ENCODE peak calls at places on chromosomes 4 and X, in eight cellular contexts. One of them, this sample, is unnamed.

GRCh38 chrX:133601116-133601515 is 185.8 kb upstream of the GPC4 start:
- DNase-seq in IMR-90: no peak
- DNase-seq in sigmoid colon: no peak
- DNase-seq in tibial nerve: no peak
- DNase-seq in GM12891: no peak
- DNase-seq in A549: no peak
- DNase-seq in H1: no peak
- DNase-seq in lower leg skin: no peak
- DNase-seq in this sample: no peak

GRCh38 chrX:139881130-139881529 is 51.7 kb downstream of the ATP11C start:
- DNase-seq in IMR-90: peak
- DNase-seq in sigmoid colon: no peak
- DNase-seq in tibial nerve: no peak
- DNase-seq in GM12891: no peak
- DNase-seq in A549: no peak
- DNase-seq in H1: no peak
- DNase-seq in lower leg skin: no peak
- DNase-seq in this sample: no peak

GRCh38 chr4:108795733-108796132 is 32.9 kb upstream of the ETNPPL start:
- DNase-seq in IMR-90: no peak
- DNase-seq in sigmoid colon: no peak
- DNase-seq in tibial nerve: no peak
- DNase-seq in GM12891: no peak
- DNase-seq in A549: no peak
- DNase-seq in H1: no peak
- DNase-seq in lower leg skin: no peak
- DNase-seq in this sample: no peak

GRCh38 chr4:183398298-183399129 is 45.9 kb upstream of the CDKN2AIP start:
- DNase-seq in IMR-90: peak
- DNase-seq in sigmoid colon: peak
- DNase-seq in tibial nerve: peak
- DNase-seq in GM12891: peak
- DNase-seq in A549: peak
- DNase-seq in H1: peak
- DNase-seq in lower leg skin: peak
- DNase-seq in this sample: no peak

GRCh38 chr4:91127891-91128290 is 1000.7 kb downstream of the CCSER1 start:
- DNase-seq in IMR-90: no peak
- DNase-seq in sigmoid colon: no peak
- DNase-seq in tibial nerve: no peak
- DNase-seq in GM12891: no peak
- DNase-seq in A549: no peak
- DNase-seq in H1: no peak
- DNase-seq in lower leg skin: no peak
- DNase-seq in this sample: no peak

GRCh38 chr4:174236359-174236758 is 47.1 kb downstream of the FBXO8 start:
- DNase-seq in IMR-90: no peak
- DNase-seq in sigmoid colon: no peak
- DNase-seq in tibial nerve: no peak
- DNase-seq in GM12891: no peak
- DNase-seq in A549: no peak
- DNase-seq in H1: no peak
- DNase-seq in lower leg skin: no peak
- DNase-seq in this sample: no peak

GRCh38 chrX:153061732-153062131 is 5.5 kb downstream of the PNMA3 start:
- DNase-seq in IMR-90: peak
- DNase-seq in sigmoid colon: no peak
- DNase-seq in tibial nerve: no peak
- DNase-seq in GM12891: no peak
- DNase-seq in A549: no peak
- DNase-seq in H1: no peak
- DNase-seq in lower leg skin: no peak
- DNase-seq in this sample: peak

GRCh38 chr4:11914406-11914805 is 485.7 kb upstream of the HS3ST1 start:
- DNase-seq in IMR-90: no peak
- DNase-seq in sigmoid colon: no peak
- DNase-seq in tibial nerve: no peak
- DNase-seq in GM12891: no peak
- DNase-seq in A549: no peak
- DNase-seq in H1: peak
- DNase-seq in lower leg skin: no peak
- DNase-seq in this sample: no peak

GRCh38 chr4:73442275-73442674 is 6.3 kb downstream of the AFP start:
- DNase-seq in IMR-90: no peak
- DNase-seq in sigmoid colon: no peak
- DNase-seq in tibial nerve: no peak
- DNase-seq in GM12891: no peak
- DNase-seq in A549: no peak
- DNase-seq in H1: no peak
- DNase-seq in lower leg skin: no peak
- DNase-seq in this sample: no peak

DNA sequence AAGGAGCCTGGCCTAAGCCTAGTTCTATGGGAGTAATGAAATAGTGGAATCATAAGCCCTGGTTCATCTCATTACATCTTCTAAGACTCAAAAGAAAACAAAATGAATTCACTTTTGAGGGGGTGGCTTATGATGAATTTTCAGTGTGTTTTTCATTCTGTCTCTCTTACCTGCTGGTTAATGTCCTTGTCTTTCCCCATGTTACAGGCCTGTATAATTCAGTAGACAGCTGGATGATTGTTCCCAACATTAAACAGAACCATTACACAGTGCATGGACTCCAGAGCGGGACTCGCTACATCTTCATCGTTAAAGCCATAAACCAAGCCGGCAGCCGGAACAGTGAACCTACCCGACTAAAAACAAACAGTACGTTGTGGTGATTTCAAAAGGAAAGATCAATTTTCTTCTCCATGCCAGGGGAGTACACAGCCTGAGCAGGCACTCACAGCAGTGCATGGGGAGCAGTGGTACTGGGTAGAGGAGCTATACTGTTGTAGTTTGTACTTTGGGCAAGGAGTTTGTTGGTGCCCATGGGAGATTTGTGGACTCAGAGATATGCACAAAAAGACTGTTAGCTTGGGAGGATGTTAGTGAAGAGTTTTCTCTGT is 57.9 kb downstream of the TEX13B start:
- DNase-seq in IMR-90: no peak
- DNase-seq in sigmoid colon: no peak
- DNase-seq in tibial nerve: no peak
- DNase-seq in GM12891: no peak
- DNase-seq in A549: no peak
- DNase-seq in H1: no peak
- DNase-seq in lower leg skin: no peak
- DNase-seq in this sample: no peak
- TF ChIP-seq POLR2A in IMR-90: no peak
- TF ChIP-seq POLR2A in sigmoid colon: no peak
- TF ChIP-seq POLR2A in tibial nerve: no peak
- TF ChIP-seq POLR2A in GM12891: no peak
- TF ChIP-seq POLR2A in A549: no peak
- TF ChIP-seq POLR2A in H1: no peak
- TF ChIP-seq POLR2A in lower leg skin: no peak
- TF ChIP-seq POLR2A in this sample: no peak

DNA sequence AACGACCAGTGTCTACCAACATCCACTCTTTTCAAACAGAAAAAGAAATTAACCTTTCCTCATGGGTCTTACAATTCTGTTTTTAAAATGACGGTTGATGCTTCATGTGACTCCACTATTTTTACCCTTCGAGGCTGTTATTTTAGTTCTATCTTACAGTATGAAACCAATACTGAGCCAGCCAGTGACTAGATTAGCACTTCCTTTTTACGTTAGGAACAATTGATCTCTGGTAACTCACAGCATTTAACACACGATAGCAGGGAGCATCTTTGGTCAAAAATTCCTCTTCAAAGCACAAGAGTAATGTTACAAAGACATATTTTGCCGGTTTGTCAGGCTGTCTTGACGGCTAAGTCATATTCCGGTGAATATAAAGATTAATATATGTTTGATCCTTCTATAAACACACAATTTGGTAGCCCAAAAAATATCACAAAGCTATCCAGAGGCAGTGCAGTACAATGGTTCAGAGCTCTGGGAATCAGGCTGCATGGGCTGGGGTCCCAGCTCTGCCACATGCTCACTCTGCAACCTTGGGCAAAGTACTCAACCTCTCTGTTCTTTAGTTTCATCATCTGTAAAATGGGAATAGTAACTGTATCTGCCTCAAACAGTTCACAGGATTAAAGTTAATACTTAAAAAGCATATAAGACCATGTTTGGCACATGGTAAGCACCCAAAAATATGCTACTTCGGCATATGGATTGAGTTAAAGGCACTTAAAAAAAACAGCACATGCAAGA is 62.9 kb upstream of the TXK start:
- DNase-seq in IMR-90: no peak
- DNase-seq in sigmoid colon: no peak
- DNase-seq in tibial nerve: no peak
- DNase-seq in GM12891: no peak
- DNase-seq in A549: no peak
- DNase-seq in H1: no peak
- DNase-seq in lower leg skin: no peak
- DNase-seq in this sample: no peak
- TF ChIP-seq POLR2A in IMR-90: no peak
- TF ChIP-seq POLR2A in sigmoid colon: no peak
- TF ChIP-seq POLR2A in tibial nerve: no peak
- TF ChIP-seq POLR2A in GM12891: peak
- TF ChIP-seq POLR2A in A549: no peak
- TF ChIP-seq POLR2A in H1: no peak
- TF ChIP-seq POLR2A in lower leg skin: no peak
- TF ChIP-seq POLR2A in this sample: no peak

GRCh38 chr4:151013944-151014343 is 1.1 kb downstream of the LRBA start:
- DNase-seq in IMR-90: no peak
- DNase-seq in sigmoid colon: no peak
- DNase-seq in tibial nerve: no peak
- DNase-seq in GM12891: no peak
- DNase-seq in A549: no peak
- DNase-seq in H1: no peak
- DNase-seq in lower leg skin: no peak
- DNase-seq in this sample: no peak

GRCh38 chr4:151012836-151013235 is 2.2 kb downstream of the LRBA start:
- DNase-seq in IMR-90: no peak
- DNase-seq in sigmoid colon: no peak
- DNase-seq in tibial nerve: no peak
- DNase-seq in GM12891: no peak
- DNase-seq in A549: no peak
- DNase-seq in H1: no peak
- DNase-seq in lower leg skin: no peak
- DNase-seq in this sample: no peak

GRCh38 chr4:151013491-151013890 is 1.6 kb downstream of the LRBA start:
- DNase-seq in IMR-90: no peak
- DNase-seq in sigmoid colon: no peak
- DNase-seq in tibial nerve: no peak
- DNase-seq in GM12891: no peak
- DNase-seq in A549: no peak
- DNase-seq in H1: no peak
- DNase-seq in lower leg skin: no peak
- DNase-seq in this sample: no peak

GRCh38 chr4:151014521-151015457 is at the start of gene LRBA:
- DNase-seq in IMR-90: peak
- DNase-seq in sigmoid colon: peak
- DNase-seq in tibial nerve: peak
- DNase-seq in GM12891: peak
- DNase-seq in A549: peak
- DNase-seq in H1: peak
- DNase-seq in lower leg skin: peak
- DNase-seq in this sample: peak

DNA sequence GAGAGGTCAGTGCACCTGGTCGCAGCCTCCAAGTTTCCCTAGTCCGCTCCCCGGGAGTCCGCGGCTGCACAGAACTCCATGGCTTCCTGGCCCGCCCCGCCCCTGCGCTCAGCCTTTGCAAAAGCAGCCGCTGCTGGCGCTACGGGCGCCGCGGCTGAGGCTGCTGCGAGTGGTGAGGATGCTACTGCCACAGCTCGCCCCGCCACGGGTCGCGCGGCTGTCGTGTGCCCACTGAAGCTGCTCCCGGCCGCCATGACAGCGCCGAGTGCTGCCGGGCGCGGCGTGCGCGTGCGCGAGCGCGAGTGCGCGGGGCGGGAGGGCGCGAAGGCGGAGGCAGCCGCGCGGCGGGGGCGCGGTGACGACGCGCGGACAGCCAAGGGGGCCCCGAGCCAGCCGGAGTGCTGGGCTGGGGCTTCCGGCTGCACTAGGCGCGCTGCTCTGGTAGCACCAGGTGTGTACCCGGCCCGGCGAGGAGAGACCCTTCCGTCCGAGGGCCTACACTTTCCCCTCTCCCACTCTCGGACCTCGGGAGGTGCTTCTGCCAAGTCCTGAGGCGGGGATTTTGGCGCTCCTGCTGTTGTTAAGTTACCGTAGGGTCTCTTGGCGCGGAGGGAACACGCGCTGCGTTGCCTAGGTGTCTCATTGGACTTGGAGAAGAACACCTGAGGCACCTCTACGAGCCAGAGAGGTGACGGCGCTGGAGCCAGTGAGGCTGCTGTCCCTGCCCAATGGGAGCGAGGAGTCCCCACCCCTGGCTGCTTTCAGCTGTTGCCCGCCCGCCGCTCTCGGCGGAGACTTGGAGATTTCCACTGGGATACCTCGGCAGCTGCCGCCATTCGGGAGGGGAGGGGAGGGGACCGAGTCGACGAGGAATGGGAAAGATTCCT is 617 bp upstream of the LRBA start:
- DNase-seq in IMR-90: peak
- DNase-seq in sigmoid colon: peak
- DNase-seq in tibial nerve: peak
- DNase-seq in GM12891: peak
- DNase-seq in A549: peak
- DNase-seq in H1: peak
- DNase-seq in lower leg skin: peak
- DNase-seq in this sample: peak
- TF ChIP-seq POLR2A in IMR-90: no peak
- TF ChIP-seq POLR2A in sigmoid colon: peak
- TF ChIP-seq POLR2A in tibial nerve: peak
- TF ChIP-seq POLR2A in GM12891: peak
- TF ChIP-seq POLR2A in A549: peak
- TF ChIP-seq POLR2A in H1: peak
- TF ChIP-seq POLR2A in lower leg skin: no peak
- TF ChIP-seq POLR2A in this sample: peak

DNA sequence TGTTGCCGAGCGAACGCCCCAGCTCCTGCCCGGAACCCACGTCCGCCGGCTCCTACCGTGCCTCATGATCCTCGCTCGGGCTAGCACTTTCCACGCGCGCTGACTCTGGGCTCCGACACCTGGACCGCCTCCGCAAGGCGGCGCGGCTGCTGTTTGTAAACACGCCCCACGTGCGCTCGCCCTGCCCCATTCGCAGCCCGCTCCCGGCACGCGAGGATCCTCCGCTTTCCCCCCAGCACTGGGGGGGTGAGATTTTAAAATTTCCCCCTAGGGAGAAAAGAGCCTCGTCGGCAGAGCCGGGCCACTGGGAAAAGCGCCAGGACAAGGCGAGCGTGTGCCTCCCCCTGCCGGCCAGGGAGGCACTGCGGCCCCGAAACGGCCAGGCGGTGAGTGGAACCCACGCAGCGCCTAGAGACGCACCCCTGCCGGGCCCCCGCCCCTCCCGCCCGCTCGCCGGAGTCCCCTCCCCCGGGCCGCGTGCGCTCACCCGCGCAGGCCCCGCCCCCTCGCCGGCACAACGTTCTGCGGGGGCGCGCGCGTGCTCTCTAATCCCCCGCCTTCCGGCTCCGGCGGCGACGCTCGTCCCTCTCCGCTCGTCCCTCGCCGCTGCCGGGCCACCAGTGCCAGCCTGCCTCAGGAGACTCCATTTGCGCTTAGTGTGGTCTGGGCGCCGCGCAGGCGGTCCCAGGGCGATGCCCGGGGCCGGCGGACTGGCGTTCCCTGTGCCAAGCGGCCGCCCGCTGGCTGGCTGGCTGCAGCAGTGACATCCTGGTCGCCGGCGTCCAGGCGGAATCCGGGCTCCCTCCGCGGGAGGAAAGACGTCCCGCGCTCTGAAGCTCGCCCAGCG is at the start of gene TIGD2:
- DNase-seq in IMR-90: peak
- DNase-seq in sigmoid colon: peak
- DNase-seq in tibial nerve: peak
- DNase-seq in GM12891: peak
- DNase-seq in A549: peak
- DNase-seq in H1: peak
- DNase-seq in lower leg skin: peak
- DNase-seq in this sample: peak
- TF ChIP-seq POLR2A in IMR-90: no peak
- TF ChIP-seq POLR2A in sigmoid colon: no peak
- TF ChIP-seq POLR2A in tibial nerve: no peak
- TF ChIP-seq POLR2A in GM12891: peak
- TF ChIP-seq POLR2A in A549: peak
- TF ChIP-seq POLR2A in H1: no peak
- TF ChIP-seq POLR2A in lower leg skin: no peak
- TF ChIP-seq POLR2A in this sample: peak